ENCODE peak calls at places on chromosome 11, in ten cellular contexts. X is NCI-H1694 treated with DMSO at 0.1 percent for 48 hours; K is stimulated activated CD8-positive, alpha-beta memory T cell treated with anti-CD3 and anti-CD28 coated beads, Interleukin-4, amount 100 ng/mL, for 24 hours; C is SW480; G is HT-29; V is HAP-1; M is pancreas; Q is GM03348; P is iPS DF 19.7; J is AG04450. H is an unnamed sample.

GRCh38 chr11:70016666-70017347 is 61.3 kb upstream of the ANO1 start:
- DNase-seq in J (peak), V (no peak), X (no peak), C (peak), P (no peak), K (no peak), Q (peak), G (no peak), M (no peak), H (no peak)

GRCh38 chr11:65506770-65507485 is 8.1 kb downstream of the MALAT1 start:
- DNase-seq in C (peak), K (no peak), J (peak), X (no peak), Q (no peak), V (peak), M (no peak), G (peak), P (no peak), H (peak)

GRCh38 chr11:72240461-72241289 is 3.3 kb downstream of the PHOX2A start:
- DNase-seq in K (no peak), G (no peak), C (no peak), P (no peak), X (peak), V (peak), Q (peak), M (peak), J (no peak), H (peak)

GRCh38 chr11:3840289-3840869 is 380 bp downstream of the RHOG start:
- DNase-seq in V (peak), M (no peak), X (no peak), K (no peak), J (no peak), C (no peak), P (no peak), G (peak), Q (peak), H (no peak)

GRCh38 chr11:56911312-56911711 is 77.4 kb upstream of the OR5AK2 start:
- DNase-seq in M (no peak), V (no peak), K (no peak), X (no peak), J (no peak), C (no peak), G (no peak), Q (no peak), P (no peak), H (no peak)

GRCh38 chr11:114762437-114762836 is 84.1 kb downstream of the NXPE2 start:
- DNase-seq in V (peak), Q (peak), P (no peak), J (peak), C (peak), X (no peak), M (peak), K (no peak), G (peak), H (peak)

GRCh38 chr11:121652982-121653381 is 200.2 kb upstream of the SORL1-AS1 start:
- DNase-seq in K (no peak), C (peak), J (no peak), X (no peak), G (no peak), Q (peak), V (peak), P (no peak), M (no peak), H (peak)

GRCh38 chr11:117730256-117730800 is 66.7 kb downstream of the DSCAML1 start:
- DNase-seq in M (no peak), V (no peak), G (no peak), X (no peak), C (no peak), K (no peak), J (no peak), Q (no peak), P (no peak), H (peak)

GRCh38 chr11:125166347-125166841 is 1.8 kb downstream of the PKNOX2 start:
- DNase-seq in J (no peak), G (no peak), X (no peak), P (no peak), M (peak), C (no peak), K (no peak), Q (peak), V (peak), H (peak)

GRCh38 chr11:131685206-131685605 is 314.8 kb downstream of the NTM start:
- DNase-seq in M (no peak), P (no peak), J (no peak), G (no peak), C (no peak), Q (no peak), X (no peak), K (no peak), V (no peak), H (no peak)